ENCODE peak calls at places on chromosomes 3 and 15, in four cellular contexts. P is stimulated activated CD4-positive, alpha-beta T cell treated with anti-CD3 and anti-CD28 coated beads, Interleukin-2, amount 100 ng/mL, for 48 hours; W is GM10248; Y is skeletal muscle cell. Q is an unnamed sample.

GRCh38 chr3:128763967-128764366 is 38.0 kb downstream of the RAB7A start:
- DNase-seq in Y (no peak), P (no peak), W (no peak), Q (no peak)

GRCh38 chr3:154095832-154096421 is 25.3 kb upstream of the ARHGEF26 start:
- DNase-seq in P (no peak), Y (peak), W (no peak), Q (no peak)

GRCh38 chr15:84979651-84980050 is 2.0 kb upstream of the PDE8A start:
- DNase-seq in Y (no peak), P (no peak), W (no peak), Q (no peak)

GRCh38 chr3:168455814-168456213 is 360.1 kb upstream of the GOLIM4 start:
- DNase-seq in P (no peak), Y (no peak), W (no peak), Q (no peak)

GRCh38 chr3:133894334-133895207 is 1.1 kb downstream of the RAB6B start:
- DNase-seq in P (no peak), Y (no peak), W (no peak), Q (no peak)

GRCh38 chr3:174331095-174331802 is 527.9 kb upstream of the NAALADL2 start:
- DNase-seq in P (no peak), Y (no peak), W (no peak), Q (no peak)

GRCh38 chr3:77773084-77773483 is 733.2 kb downstream of the ROBO2 start:
- DNase-seq in P (no peak), W (no peak), Y (no peak), Q (no peak)

GRCh38 chr15:88166330-88166993 is 90.1 kb downstream of the NTRK3 start:
- DNase-seq in W (peak), P (peak), Y (no peak), Q (peak)

Q was measured in GM12865.